ENCODE peak calls at places on chromosomes 16 and 17, in six cellular contexts. V is body of pancreas, H is heart left ventricle, J is breast epithelium, I is H1, W is aorta. N is an unnamed sample. For H3K27me3, the result is how much of the 10 kb centered on the place peaks cover.

GRCh38 chr17:22138861-22139469 is 446.6 kb downstream of the KCNJ18 start:
- DNase-seq in V (no peak), H (no peak), J (no peak), I (no peak), W (no peak), N (no peak)

GRCh38 chr16:49453001-49453400 is 79.4 kb downstream of the C16orf78 start:
- DNase-seq in V (no peak), H (no peak), J (no peak), I (no peak), W (no peak), N (no peak)

GRCh38 chr17:78873519-78874340 is 29.3 kb downstream of the CEP295NL start:
- DNase-seq in V (peak), H (peak), J (no peak), I (no peak), W (no peak), N (no peak)

GRCh38 chr17:51435641-51436091 is 175.3 kb downstream of the UTP18 start:
- DNase-seq in V (peak), H (no peak), J (no peak), I (peak), W (no peak), N (no peak)

GRCh38 chr17:74220966-74221814 is 7.8 kb downstream of the TTYH2 start:
- DNase-seq in V (no peak), H (no peak), J (no peak), I (no peak), W (no peak), N (no peak)

GRCh38 chr16:34050787-34051320 is 591.4 kb downstream of the TP53TG3F start:
- DNase-seq in V (no peak), H (no peak), J (no peak), I (no peak), W (no peak), N (no peak)

GRCh38 chr16:8751481-8752311 is 45.7 kb downstream of the TMEM186 start:
- DNase-seq in V (no peak), H (no peak), J (no peak), I (no peak), W (no peak), N (peak)

GRCh38 chr16:23435500-23435899 is 17.5 kb downstream of the COG7 start:
- DNase-seq in V (peak), H (no peak), J (no peak), I (peak), W (peak), N (peak)

GRCh38 chr16:29848420-29849297 is 14.4 kb downstream of the CDIPT start:
- DNase-seq in V (peak), H (peak), J (peak), I (peak), W (peak), N (no peak)

GRCh38 chr17:17028059-17028877 is 14.0 kb upstream of the MPRIP start:
- DNase-seq in V (peak), H (no peak), J (peak), I (peak), W (peak), N (peak)

GRCh38 chr17:80944326-80944725 is 47.3 kb upstream of the CHMP6 start:
- DNase-seq in V (no peak), H (no peak), J (no peak), I (no peak), W (no peak), N (no peak)

GRCh38 chr17:51496378-51496777 is 236.0 kb downstream of the UTP18 start:
- DNase-seq in V (no peak), H (no peak), J (no peak), I (no peak), W (no peak), N (no peak)

GRCh38 chr17:72376486-72377345 is 255.9 kb downstream of the SOX9 start:
- DNase-seq in V (no peak), H (no peak), J (no peak), I (no peak), W (no peak), N (no peak)

GRCh38 chr17:7204828-7205461 is 14.7 kb downstream of the DLG4 start:
- DNase-seq in V (peak), H (peak), J (peak), I (peak), W (peak), N (no peak)

GRCh38 chr16:17483266-17483864 is 12.6 kb upstream of the XYLT1 start:
- DNase-seq in V (no peak), H (no peak), J (no peak), I (no peak), W (no peak), N (peak)

GRCh38 chr17:79420318-79421243 is 190.3 kb downstream of the RBFOX3 start:
- DNase-seq in V (no peak), H (no peak), J (no peak), I (no peak), W (no peak), N (no peak)

GRCh38 chr17:81487487-81488275 is 24.9 kb downstream of the ACTG1 start:
- DNase-seq in V (peak), H (peak), J (no peak), I (peak), W (peak), N (no peak)

GRCh38 chr17:64064331-64064730 is 43.9 kb upstream of the ICAM2 start:
- DNase-seq in V (peak), H (no peak), J (no peak), I (no peak), W (no peak), N (no peak)

GRCh38 chr17:29059281-29059680 is 16.3 kb downstream of the PIPOX start:
- DNase-seq in V (no peak), H (no peak), J (no peak), I (no peak), W (no peak), N (no peak)

GRCh38 chr17:77366558-77367245 is 225.9 kb downstream of the SEC14L1 start:
- DNase-seq in V (peak), H (no peak), J (no peak), I (peak), W (no peak), N (no peak)

GRCh38 chr17:81866440-81867122 is 4.6 kb downstream of the ARHGDIA start:
- DNase-seq in V (no peak), H (no peak), J (no peak), I (no peak), W (no peak), N (no peak)

GRCh38 chr16:50480206-50480605 is 68.0 kb upstream of the NKD1 start:
- DNase-seq in V (no peak), H (no peak), J (no peak), I (no peak), W (no peak), N (no peak)

GRCh38 chr16:27849621-27850020 is 213.9 kb downstream of the GSG1L start:
- DNase-seq in V (no peak), H (no peak), J (no peak), I (no peak), W (no peak), N (no peak)

GRCh38 chr17:74563358-74563757 is 4.0 kb downstream of the CD300H start:
- DNase-seq in V (no peak), H (no peak), J (no peak), I (no peak), W (no peak), N (no peak)

DNA sequence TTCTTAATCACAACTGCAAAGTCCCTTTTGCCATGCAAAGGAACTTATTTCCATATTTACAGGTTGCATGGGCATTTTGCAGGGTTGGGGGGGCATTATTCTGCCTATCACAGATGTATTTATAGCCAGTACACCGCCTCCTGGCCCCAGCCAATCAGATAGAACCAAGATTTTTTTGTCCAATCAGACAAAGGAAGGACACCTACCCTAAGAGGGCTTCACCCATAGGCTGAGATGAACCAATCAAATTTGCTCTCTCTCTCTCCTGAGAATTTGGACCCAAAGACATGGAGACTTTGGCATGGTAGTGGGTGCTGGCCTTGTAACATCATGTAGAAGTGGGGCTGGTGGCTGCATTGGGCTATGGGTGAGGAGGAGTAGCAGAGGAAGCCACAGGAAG is 3.9 kb upstream of the KCNG4 start:
- DNase-seq in V (no peak), H (no peak), J (no peak), I (no peak), W (no peak), N (no peak)
- H3K27me3 ChIP-seq in V (under half), H (under half), J (under half), I (under half), W (under half), N (under half)

GRCh38 chr17:48357727-48358126 is 72.3 kb downstream of the SKAP1 start:
- DNase-seq in V (no peak), H (no peak), J (no peak), I (no peak), W (no peak), N (no peak)
- H3K27me3 ChIP-seq in V (under half), H (under half), J (under half), I (under half), W (under half), N (under half)

DNA sequence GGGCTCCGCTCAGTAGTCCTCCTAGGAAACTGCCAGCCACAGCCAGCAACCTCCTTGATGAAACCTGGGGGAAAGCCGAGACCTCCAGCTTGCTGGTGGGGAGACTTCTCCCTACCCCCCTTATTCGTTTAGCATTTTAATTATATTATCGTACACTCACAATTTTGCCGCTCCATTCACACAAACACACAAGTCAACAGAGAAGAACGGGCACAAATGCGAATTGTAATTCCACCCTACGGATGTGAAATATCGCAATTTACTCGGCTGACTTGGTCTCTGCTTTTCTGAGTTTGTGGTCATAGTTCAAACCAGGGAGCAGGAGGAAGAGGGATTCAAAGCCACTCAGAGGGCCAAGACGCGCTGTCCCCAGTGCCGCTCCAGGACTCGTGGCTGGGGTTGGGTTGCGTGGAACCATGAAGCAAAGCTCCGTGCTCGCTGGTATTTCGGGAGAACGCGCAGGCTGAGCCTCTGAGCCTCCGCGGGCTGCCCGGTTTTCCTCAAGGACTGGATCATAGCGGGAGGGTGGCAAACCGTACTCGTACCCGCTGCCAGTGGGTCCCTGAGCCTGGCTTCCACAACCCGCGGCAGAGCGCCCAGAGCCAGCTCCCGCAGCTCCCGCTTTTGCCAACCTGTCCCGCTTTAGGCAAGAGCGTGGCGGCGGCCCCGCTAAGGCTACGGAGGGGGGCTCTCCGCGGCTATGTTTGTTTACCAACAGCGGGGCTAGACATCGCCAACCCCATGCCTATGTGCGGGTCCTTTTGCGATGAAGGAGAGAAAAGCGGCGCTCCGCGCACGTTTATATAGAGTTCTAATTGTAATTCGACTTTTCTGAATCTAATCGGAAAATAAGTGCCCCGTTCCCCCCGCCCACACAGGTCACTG is 2.0 kb downstream of the LHX1 start:
- DNase-seq in V (no peak), H (no peak), J (no peak), I (no peak), W (no peak), N (no peak)
- H3K27me3 ChIP-seq in V (under half), H (half or more), J (half or more), I (half or more), W (under half), N (half or more)

GRCh38 chr17:57953219-57953618 is 2.0 kb downstream of the CUEDC1 start:
- DNase-seq in V (no peak), H (no peak), J (no peak), I (no peak), W (no peak), N (no peak)
- H3K27me3 ChIP-seq in V (under half), H (under half), J (under half), I (under half), W (under half), N (under half)

DNA sequence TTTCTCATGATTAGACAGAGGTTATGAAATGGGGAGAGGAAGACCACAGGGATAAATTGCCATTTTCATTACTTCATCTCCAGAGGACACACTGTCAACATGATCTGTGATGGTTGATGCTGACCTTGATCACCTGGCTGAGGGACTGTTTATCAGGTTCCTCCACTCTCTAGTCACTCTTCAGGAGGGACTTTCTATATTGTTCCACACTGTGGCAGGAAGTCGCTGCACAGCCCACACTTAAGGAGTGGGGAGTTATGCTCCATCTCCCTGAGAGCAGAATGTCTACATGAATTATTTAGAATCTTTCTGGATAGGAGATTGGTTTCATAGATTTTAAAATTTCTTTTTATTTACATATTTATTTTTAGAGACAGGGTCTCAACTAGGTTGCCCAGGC is 46.7 kb downstream of the CYB5B start:
- DNase-seq in V (no peak), H (no peak), J (no peak), I (no peak), W (no peak), N (no peak)
- H3K27me3 ChIP-seq in V (under half), H (under half), J (under half), I (under half), W (under half), N (under half)

DNA sequence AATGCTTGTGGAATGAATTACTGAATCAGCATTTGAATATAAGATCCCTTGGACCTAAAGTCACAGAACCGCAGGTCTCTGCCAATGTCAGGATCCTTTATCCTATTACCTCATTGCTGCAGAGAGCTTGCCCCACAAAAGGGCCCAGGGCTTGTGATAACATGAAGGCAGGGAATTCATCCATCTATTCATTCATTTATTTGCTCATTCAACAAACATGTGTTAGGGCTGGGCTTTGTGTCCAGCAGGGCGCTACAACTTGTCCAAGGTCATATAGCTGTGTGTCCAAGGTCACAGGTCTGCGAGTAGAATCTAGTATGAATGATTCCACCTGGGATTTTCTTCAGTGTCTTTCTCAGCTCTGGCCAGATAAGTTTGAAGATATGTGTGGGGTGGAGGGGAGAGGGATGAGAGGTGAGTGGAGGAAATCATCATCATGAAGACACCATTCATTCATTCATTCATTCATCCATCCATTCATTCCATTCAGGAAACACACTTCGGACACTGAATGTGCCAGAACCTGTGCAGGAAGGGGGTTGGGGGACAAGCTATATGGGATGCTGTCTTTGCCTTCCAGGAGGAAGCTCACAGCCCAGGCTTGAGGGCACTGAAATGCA is 1.3 kb upstream of the UNC45B start:
- DNase-seq in V (no peak), H (no peak), J (no peak), I (no peak), W (no peak), N (no peak)
- H3K27me3 ChIP-seq in V (under half), H (under half), J (under half), I (under half), W (under half), N (under half)

GRCh38 chr16:20348365-20349185 is 3.9 kb downstream of the UMOD start:
- DNase-seq in V (peak), H (no peak), J (no peak), I (peak), W (no peak), N (no peak)
- H3K27me3 ChIP-seq in V (under half), H (under half), J (under half), I (under half), W (under half), N (under half)

DNA sequence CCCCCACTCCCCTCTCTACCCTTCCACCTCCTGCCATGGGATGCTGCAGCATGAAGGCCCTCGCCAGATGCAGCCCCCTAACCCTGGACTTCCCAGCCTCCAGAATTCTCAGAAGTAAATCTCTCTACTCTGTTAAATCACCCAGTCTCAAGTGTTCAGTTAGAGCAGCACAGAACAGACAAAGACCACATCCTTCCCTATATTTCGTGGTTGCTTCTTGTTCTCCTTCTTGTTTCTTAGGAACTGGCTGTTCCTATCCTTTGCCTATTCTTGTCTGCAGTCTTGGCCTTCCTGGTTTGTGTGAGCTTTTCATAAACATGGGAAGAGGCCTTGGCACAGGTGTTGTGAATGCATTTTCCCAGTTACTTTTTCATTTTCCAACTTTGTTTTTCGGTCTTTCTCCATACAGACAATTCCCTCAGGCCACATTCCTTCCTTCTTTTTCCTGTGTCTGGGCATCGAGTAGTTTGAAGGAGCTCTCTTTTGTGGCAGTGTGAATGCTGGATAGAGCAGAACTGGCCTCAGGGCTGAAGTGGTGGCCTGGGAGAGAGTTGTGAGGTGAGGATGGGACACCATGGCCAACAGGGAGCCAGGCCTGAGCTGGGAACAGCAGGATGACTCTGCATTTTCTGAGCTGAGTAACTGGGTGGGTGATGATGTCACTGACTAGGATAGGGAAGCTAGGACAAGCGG is 21.1 kb upstream of the KRT17 start:
- DNase-seq in V (no peak), H (no peak), J (peak), I (no peak), W (no peak), N (no peak)
- H3K27me3 ChIP-seq in V (under half), H (under half), J (under half), I (under half), W (under half), N (under half)

N was measured in keratinocyte.